ENCODE peak calls at places on chromosome 7, in five cellular contexts. L is mesenchymal stem cell, E is IMR-90, B is neuronal stem cell, M is H1. K is an unnamed sample.

GRCh38 chr7:18166002-18166401 is 138.4 kb upstream of the PRPS1L1 start:
- DNase-seq in M (no peak), E (no peak), L (no peak), B (no peak), K (no peak)

GRCh38 chr7:46705416-46706255 is 784.6 kb upstream of the IGFBP3 start:
- DNase-seq in B (no peak), M (no peak), L (no peak), E (peak), K (no peak)

GRCh38 chr7:48337012-48337621 is 165.9 kb downstream of the ABCA13 start:
- DNase-seq in M (no peak), B (peak), E (peak), L (no peak), K (peak)

GRCh38 chr7:64045301-64046040 is at the start of gene ZNF727:
- DNase-seq in E (no peak), L (no peak), M (no peak), B (no peak), K (no peak)

GRCh38 chr7:73850781-73851207 is 8.5 kb upstream of the METTL27 start:
- DNase-seq in L (peak), B (no peak), E (peak), M (no peak), K (no peak)

GRCh38 chr7:101558742-101559325 is 70.3 kb downstream of the MYL10 start:
- DNase-seq in E (no peak), L (no peak), B (no peak), M (no peak), K (peak)

GRCh38 chr7:19213746-19214145 is 68.5 kb upstream of the FERD3L start:
- DNase-seq in E (no peak), B (no peak), M (no peak), L (no peak), K (no peak)

GRCh38 chr7:8205572-8205971 is 56.4 kb downstream of the ICA1 start:
- DNase-seq in B (no peak), L (no peak), E (no peak), M (no peak), K (no peak)

GRCh38 chr7:88337556-88337955 is 30.9 kb upstream of the STEAP4 start:
- DNase-seq in L (peak), B (no peak), M (no peak), E (peak), K (no peak)

GRCh38 chr7:75995996-75996395 is 1.6 kb upstream of the TMEM120A start:
- DNase-seq in B (no peak), L (no peak), E (no peak), M (no peak), K (peak)

GRCh38 chr7:130022623-130023175 is 28.5 kb downstream of the ZC3HC1 start:
- DNase-seq in M (no peak), L (no peak), E (no peak), B (no peak), K (no peak)

GRCh38 chr7:133742709-133743538 is 384.2 kb upstream of the LRGUK start:
- DNase-seq in L (peak), E (peak), M (no peak), B (no peak), K (no peak)

GRCh38 chr7:86968618-86969017 is 90.8 kb downstream of the ELAPOR2 start:
- DNase-seq in M (no peak), L (peak), B (no peak), E (no peak), K (no peak)

GRCh38 chr7:1539346-1540321 is 9.1 kb downstream of the MAFK start:
- DNase-seq in L (peak), E (peak), M (no peak), B (no peak), K (peak)

GRCh38 chr7:44530990-44531389 is 10.1 kb downstream of the NPC1L1 start:
- DNase-seq in B (no peak), M (no peak), L (no peak), E (no peak), K (no peak)

GRCh38 chr7:30209951-30210350 is 74.4 kb upstream of the ZNRF2 start:
- DNase-seq in B (no peak), M (no peak), L (no peak), E (no peak), K (no peak)

DNA sequence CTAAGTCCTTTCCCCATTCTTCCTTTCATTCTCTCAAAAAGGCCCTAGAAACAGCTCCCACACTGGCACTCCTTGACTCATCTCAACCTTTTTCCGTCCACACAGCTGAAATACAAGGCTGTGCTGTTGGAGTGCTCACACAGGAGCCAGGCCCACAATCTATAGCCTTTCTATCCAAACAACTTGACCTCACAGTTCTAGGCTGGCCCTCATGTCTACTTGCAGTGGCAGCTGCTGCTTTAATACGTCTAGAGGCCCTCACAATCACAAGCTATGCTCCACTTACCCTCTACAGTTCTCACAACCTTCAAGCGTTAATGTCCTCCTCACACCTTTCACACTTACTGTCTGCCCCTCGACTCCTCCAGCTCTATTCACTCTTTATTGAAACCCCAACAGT is 12.0 kb upstream of the LRRC61 start:
- DNase-seq in M (no peak), E (no peak), B (no peak), L (no peak), K (peak)
- H3K14ac ChIP-seq in M (no peak), E (no peak), B (no peak), L (no peak), K (no peak)

GRCh38 chr7:20302866-20303265 is 27.8 kb upstream of the ITGB8 start:
- DNase-seq in M (no peak), E (no peak), L (no peak), B (no peak), K (no peak)
- H2BK15ac ChIP-seq in M (no peak), E (no peak), L (no peak), B (no peak), K (no peak)

DNA sequence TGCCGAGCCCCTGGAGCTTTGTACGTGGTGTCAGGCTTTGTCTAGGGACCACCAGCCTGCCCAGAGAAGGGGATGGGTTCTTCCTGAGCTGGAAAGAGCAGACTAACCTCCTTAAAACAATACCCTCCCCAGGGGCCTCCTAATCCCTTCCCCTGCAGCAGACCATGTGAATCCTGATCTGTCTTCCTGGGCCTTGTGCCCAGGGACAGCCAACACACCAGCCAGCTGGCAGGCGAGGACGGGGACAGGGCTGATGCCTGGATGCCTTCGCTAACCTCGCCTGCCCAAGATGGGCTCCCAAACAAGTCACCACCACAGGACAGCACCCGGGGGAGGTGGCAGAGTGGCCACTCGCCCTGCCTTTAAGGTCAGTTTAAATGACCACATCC is 17.6 kb downstream of the PODXL start:
- DNase-seq in L (no peak), E (no peak), M (no peak), B (no peak), K (no peak)
- H3K14ac ChIP-seq in L (no peak), E (peak), M (no peak), B (no peak), K (no peak)

DNA sequence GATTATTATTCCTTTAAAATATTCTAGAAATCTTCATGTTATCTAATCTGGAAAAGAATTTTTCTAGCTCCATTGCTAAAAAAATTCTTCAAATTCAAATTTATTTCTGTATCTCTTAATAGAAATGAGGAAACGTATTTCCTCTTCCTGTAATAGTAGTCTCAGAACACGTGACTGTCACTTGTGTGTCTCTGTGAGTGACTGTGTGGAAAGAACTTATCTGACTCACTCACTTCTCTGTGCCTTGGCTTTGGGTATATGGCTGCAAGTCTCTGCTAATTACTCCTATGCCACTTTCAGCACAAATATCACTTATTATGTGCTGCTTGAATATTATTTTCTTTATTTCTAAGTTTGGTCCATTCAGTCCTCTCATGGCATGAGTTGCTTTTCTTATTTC is 132.7 kb downstream of the CNTNAP2 start:
- DNase-seq in L (no peak), B (no peak), M (no peak), E (no peak), K (no peak)
- H2BK15ac ChIP-seq in L (no peak), B (no peak), M (peak), E (no peak), K (no peak)

DNA sequence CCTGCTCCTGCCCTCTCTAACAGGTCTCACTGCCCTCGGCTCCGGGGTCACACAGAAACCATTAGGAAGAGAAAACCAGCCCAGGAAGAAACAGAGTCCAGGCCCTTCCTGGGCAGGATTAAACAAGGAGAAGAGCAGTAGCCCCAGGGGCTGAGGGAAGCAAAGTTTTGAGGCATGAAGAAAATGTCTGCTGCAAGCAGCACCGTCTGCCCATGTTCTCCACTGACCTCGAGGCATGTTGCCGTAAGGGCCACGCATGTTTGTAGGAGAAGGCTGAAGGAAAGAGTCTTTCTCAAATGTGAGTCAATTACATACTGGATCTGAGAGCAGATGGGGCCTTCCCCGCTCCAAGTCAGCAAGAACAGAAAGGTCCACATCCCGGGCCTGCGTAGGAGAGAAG is 4.2 kb downstream of the ZNF746 start:
- DNase-seq in E (no peak), M (no peak), L (no peak), B (no peak), K (no peak)
- H3K14ac ChIP-seq in E (no peak), M (no peak), L (no peak), B (no peak), K (no peak)

DNA sequence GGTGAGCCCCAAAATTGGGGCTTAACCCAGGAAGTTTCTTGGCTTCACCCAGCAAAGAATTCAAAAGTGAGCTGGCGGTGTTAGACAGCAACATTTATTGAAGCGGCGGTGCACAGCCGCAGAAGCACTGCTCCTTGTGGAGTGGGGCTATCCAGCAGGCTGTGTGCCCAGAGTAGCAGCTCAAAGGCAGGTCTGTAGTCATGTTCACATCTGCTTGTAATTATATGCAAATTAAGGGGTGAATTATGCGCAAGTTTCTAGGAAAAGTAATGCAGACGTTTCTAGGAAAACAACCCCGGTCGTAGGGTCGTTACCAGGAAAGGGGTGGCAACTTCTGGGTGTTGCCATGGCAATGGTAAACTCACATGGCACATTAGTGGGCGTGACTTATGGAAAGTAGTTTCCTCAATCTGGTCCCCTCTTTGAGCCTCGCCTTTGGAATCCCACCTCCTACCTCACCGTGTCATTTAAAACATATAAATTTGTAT is 13.7 kb upstream of the KBTBD2 start:
- DNase-seq in B (peak), L (peak), E (peak), M (no peak), K (peak)
- H2BK15ac ChIP-seq in B (no peak), L (no peak), E (no peak), M (no peak), K (no peak)

GRCh38 chr7:6637544-6638229 is 569 bp downstream of the ZNF316 start:
- DNase-seq in B (no peak), L (peak), E (peak), M (no peak), K (peak)

GRCh38 chr7:6630007-6630849 is 6.9 kb upstream of the ZNF316 start:
- DNase-seq in E (no peak), B (no peak), L (no peak), M (no peak), K (no peak)

GRCh38 chr7:6636741-6637543 is at the start of gene ZNF316:
- DNase-seq in L (peak), E (peak), B (no peak), M (no peak), K (no peak)

GRCh38 chr7:6631605-6632004 is 5.5 kb upstream of the ZNF316 start:
- DNase-seq in L (no peak), E (no peak), B (no peak), M (no peak), K (no peak)

DNA sequence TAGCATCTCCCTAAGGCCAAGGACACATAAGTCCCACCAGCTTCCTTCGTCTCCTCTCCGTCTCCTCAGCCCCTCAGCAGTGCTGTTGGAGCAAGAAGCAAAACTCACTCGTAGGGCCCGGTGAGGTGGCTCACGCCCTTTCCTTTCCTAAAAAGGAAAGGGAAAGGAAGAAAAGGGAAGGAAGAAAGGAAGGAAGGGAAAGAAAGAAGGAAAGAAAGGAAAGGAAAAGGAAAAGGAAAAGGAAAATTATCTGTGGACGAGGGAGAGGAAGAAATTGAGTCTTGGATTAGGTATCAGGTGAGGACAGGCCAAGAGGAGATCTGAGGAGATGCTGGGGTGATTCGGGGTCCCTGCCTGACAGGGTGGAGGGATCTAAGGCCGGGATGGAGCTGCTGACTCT is 3.1 kb upstream of the ZNF316 start:
- DNase-seq in M (no peak), L (no peak), E (no peak), B (no peak), K (no peak)
- H3K14ac ChIP-seq in M (no peak), L (no peak), E (no peak), B (no peak), K (no peak)

GRCh38 chr7:138032186-138032585 is 30.3 kb upstream of the CREB3L2 start:
- DNase-seq in M (no peak), E (no peak), B (no peak), L (no peak), K (no peak)
- H2BK15ac ChIP-seq in M (no peak), E (no peak), B (no peak), L (no peak), K (no peak)

DNA sequence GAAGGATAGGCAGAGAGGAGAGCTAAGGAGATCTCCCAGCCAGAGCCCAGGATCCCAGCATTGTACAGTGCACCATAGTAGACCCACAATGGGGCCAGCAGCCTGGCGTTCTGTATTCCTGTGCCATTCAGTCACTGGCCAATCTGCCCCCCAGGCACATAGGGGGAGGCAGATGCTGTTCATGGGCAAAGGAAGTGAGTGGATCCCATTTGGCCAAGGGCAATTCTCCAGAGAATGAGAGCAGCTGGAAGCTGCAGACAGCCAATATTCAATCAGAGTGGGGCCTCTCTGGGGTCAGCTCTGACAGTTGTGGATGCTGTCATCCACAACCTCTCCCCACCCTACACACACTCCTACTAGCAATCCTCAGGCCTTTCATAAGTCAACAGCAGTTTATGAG is 17.5 kb downstream of the STEAP1B start:
- DNase-seq in B (no peak), M (no peak), L (no peak), E (no peak), K (no peak)
- H3K14ac ChIP-seq in B (no peak), M (no peak), L (no peak), E (no peak), K (no peak)

K was measured in H9.